ENCODE peak calls at places on chromosomes 16 and 17, in four cellular contexts. One of them, this sample, is unnamed.

GRCh38 chr17:5877948-5878347 is 192.2 kb upstream of the WSCD1 start:
- DNase-seq in GM12878: no peak
- DNase-seq in HepG2: no peak
- DNase-seq in K562: no peak
- DNase-seq in this sample: no peak

GRCh38 chr16:23384878-23385277 is 68.1 kb downstream of the COG7 start:
- DNase-seq in GM12878: no peak
- DNase-seq in K562: no peak
- DNase-seq in HepG2: no peak
- DNase-seq in this sample: no peak

GRCh38 chr16:15807603-15808009 is 49.2 kb downstream of the MYH11 start:
- DNase-seq in GM12878: no peak
- DNase-seq in HepG2: no peak
- DNase-seq in K562: no peak
- DNase-seq in this sample: peak; percentile 24

GRCh38 chr17:8916470-8916869 is 49.0 kb upstream of the PIK3R6 start:
- DNase-seq in K562: no peak
- DNase-seq in GM12878: no peak
- DNase-seq in HepG2: no peak
- DNase-seq in this sample: no peak

GRCh38 chr16:27698266-27698665 is 148.3 kb downstream of the KATNIP start:
- DNase-seq in K562: peak; percentile 47
- DNase-seq in GM12878: no peak
- DNase-seq in HepG2: no peak
- DNase-seq in this sample: peak; percentile 92

GRCh38 chr17:77542551-77543490 is 402.1 kb downstream of the SEC14L1 start:
- DNase-seq in HepG2: peak; percentile 60
- DNase-seq in K562: peak; percentile 60
- DNase-seq in GM12878: peak; percentile 5
- DNase-seq in this sample: peak; percentile 97

GRCh38 chr16:87052506-87052905 is 264.7 kb downstream of the C16orf95 start:
- DNase-seq in GM12878: no peak
- DNase-seq in K562: peak; percentile 29
- DNase-seq in HepG2: no peak
- DNase-seq in this sample: no peak

GRCh38 chr16:80824623-80825364 is 20.4 kb upstream of the CDYL2 start:
- DNase-seq in K562: peak; percentile 46
- DNase-seq in HepG2: peak; percentile 59
- DNase-seq in GM12878: peak; percentile 7
- DNase-seq in this sample: peak; percentile 81

GRCh38 chr17:78706271-78706915 is 75.7 kb downstream of the CYTH1 start:
- DNase-seq in GM12878: peak; percentile 97
- DNase-seq in HepG2: no peak
- DNase-seq in K562: no peak
- DNase-seq in this sample: no peak

GRCh38 chr17:34764716-34765115 is 185.3 kb downstream of the TMEM132E start:
- DNase-seq in K562: no peak
- DNase-seq in HepG2: no peak
- DNase-seq in GM12878: no peak
- DNase-seq in this sample: peak; percentile 53

GRCh38 chr17:80622170-80622466 is 77.5 kb downstream of the RPTOR start:
- DNase-seq in K562: no peak
- DNase-seq in HepG2: no peak
- DNase-seq in GM12878: no peak
- DNase-seq in this sample: no peak

GRCh38 chr16:30721606-30722005 is 22.6 kb downstream of the SRCAP start:
- DNase-seq in GM12878: no peak
- DNase-seq in HepG2: no peak
- DNase-seq in K562: no peak
- DNase-seq in this sample: no peak

GRCh38 chr16:11249233-11250061 is 6.6 kb downstream of the SOCS1 start:
- DNase-seq in HepG2: no peak
- DNase-seq in K562: no peak
- DNase-seq in GM12878: no peak
- DNase-seq in this sample: peak; percentile 44

GRCh38 chr16:49278567-49278827 is 3.1 kb downstream of the CBLN1 start:
- DNase-seq in GM12878: no peak
- DNase-seq in HepG2: no peak
- DNase-seq in K562: no peak
- DNase-seq in this sample: no peak

GRCh38 chr17:57832711-57833596 is 16.9 kb downstream of the MRPS23 start:
- DNase-seq in GM12878: no peak
- DNase-seq in HepG2: peak; percentile 72
- DNase-seq in K562: peak; percentile 64
- DNase-seq in this sample: peak; percentile 92

GRCh38 chr17:8753976-8754440 is 4.3 kb downstream of the SPDYE4 start:
- DNase-seq in HepG2: peak; percentile 34
- DNase-seq in GM12878: no peak
- DNase-seq in K562: no peak
- DNase-seq in this sample: peak; percentile 71

GRCh38 chr16:73056911-73057310 is 9.0 kb upstream of the ZFHX3 start:
- DNase-seq in K562: no peak
- DNase-seq in GM12878: no peak
- DNase-seq in HepG2: no peak
- DNase-seq in this sample: peak; percentile 3

GRCh38 chr17:43779145-43780125 is 658 bp upstream of the DUSP3 start:
- DNase-seq in GM12878: no peak
- DNase-seq in K562: no peak
- DNase-seq in HepG2: peak; percentile 58
- DNase-seq in this sample: peak; percentile 69

GRCh38 chr17:5705081-5705875 is 121.0 kb upstream of the NLRP1 start:
- DNase-seq in K562: peak; percentile 37
- DNase-seq in GM12878: no peak
- DNase-seq in HepG2: no peak
- DNase-seq in this sample: peak; percentile 80

GRCh38 chr17:62565817-62566216 is 61.7 kb upstream of the MRC2 start:
- DNase-seq in GM12878: no peak
- DNase-seq in HepG2: no peak
- DNase-seq in K562: no peak
- DNase-seq in this sample: no peak

GRCh38 chr17:55440391-55440790 is 18.8 kb upstream of the MMD start:
- DNase-seq in K562: no peak
- DNase-seq in GM12878: no peak
- DNase-seq in HepG2: no peak
- DNase-seq in this sample: no peak

GRCh38 chr16:49281843-49282642 is 405 bp upstream of the CBLN1 start:
- DNase-seq in GM12878: no peak
- DNase-seq in HepG2: no peak
- DNase-seq in K562: peak; percentile 99
- DNase-seq in this sample: peak; percentile 97

GRCh38 chr16:20136446-20136968 is 62.8 kb upstream of the GPR139 start:
- DNase-seq in GM12878: no peak
- DNase-seq in K562: no peak
- DNase-seq in HepG2: no peak
- DNase-seq in this sample: no peak

GRCh38 chr16:80899804-80900592 is 95.6 kb upstream of the CDYL2 start:
- DNase-seq in HepG2: peak; percentile 52
- DNase-seq in GM12878: no peak
- DNase-seq in K562: no peak
- DNase-seq in this sample: no peak

GRCh38 chr17:36777118-36777517 is 160.2 kb upstream of the LHX1 start:
- DNase-seq in HepG2: no peak
- DNase-seq in K562: peak; percentile 37
- DNase-seq in GM12878: no peak
- DNase-seq in this sample: peak; percentile 78

GRCh38 chr17:8735336-8735939 is 9.2 kb downstream of the CCDC42 start:
- DNase-seq in K562: no peak
- DNase-seq in HepG2: no peak
- DNase-seq in GM12878: no peak
- DNase-seq in this sample: no peak

GRCh38 chr17:9658593-9659211 is 13.4 kb downstream of the USP43 start:
- DNase-seq in K562: no peak
- DNase-seq in GM12878: no peak
- DNase-seq in HepG2: no peak
- DNase-seq in this sample: no peak

GRCh38 chr17:41917192-41917591 is 1.6 kb downstream of the ACLY start:
- DNase-seq in K562: no peak
- DNase-seq in HepG2: peak; percentile 37
- DNase-seq in GM12878: no peak
- DNase-seq in this sample: no peak

GRCh38 chr16:2791174-2791573 is 3.8 kb upstream of the PRSS33 start:
- DNase-seq in K562: no peak
- DNase-seq in HepG2: no peak
- DNase-seq in GM12878: no peak
- DNase-seq in this sample: no peak

GRCh38 chr17:50345443-50346312 is at the start of gene XYLT2:
- DNase-seq in GM12878: no peak
- DNase-seq in K562: peak; percentile 97
- DNase-seq in HepG2: peak; percentile 67
- DNase-seq in this sample: peak; percentile 91

GRCh38 chr17:57255776-57256681 is at the start of gene MSI2:
- DNase-seq in GM12878: peak; percentile 51
- DNase-seq in K562: peak; percentile 89
- DNase-seq in HepG2: peak; percentile 76
- DNase-seq in this sample: peak; percentile 85

GRCh38 chr17:68987966-68988365 is 32.8 kb upstream of the ABCA8 start:
- DNase-seq in GM12878: no peak
- DNase-seq in K562: no peak
- DNase-seq in HepG2: no peak
- DNase-seq in this sample: no peak

GRCh38 chr16:54505479-54506247 is 219.1 kb upstream of the IRX3 start:
- DNase-seq in HepG2: no peak
- DNase-seq in K562: no peak
- DNase-seq in GM12878: no peak
- DNase-seq in this sample: no peak
- TF ChIP-seq JUNB in HepG2: no peak
- TF ChIP-seq JUNB in K562: no peak
- TF ChIP-seq JUNB in GM12878: no peak
- TF ChIP-seq JUNB in this sample: no peak

GRCh38 chr17:17303010-17303846 is at the start of gene NT5M:
- DNase-seq in GM12878: no peak
- DNase-seq in K562: peak; percentile 86
- DNase-seq in HepG2: peak; percentile 34
- DNase-seq in this sample: peak; percentile 90

GRCh38 chr17:17300624-17301568 is 2.3 kb upstream of the NT5M start:
- DNase-seq in GM12878: no peak
- DNase-seq in K562: no peak
- DNase-seq in HepG2: no peak
- DNase-seq in this sample: peak; percentile 97

GRCh38 chr17:17297217-17297616 is 6.0 kb upstream of the NT5M start:
- DNase-seq in HepG2: no peak
- DNase-seq in GM12878: no peak
- DNase-seq in K562: no peak
- DNase-seq in this sample: no peak

GRCh38 chr17:17295141-17295540 is 8.0 kb upstream of the NT5M start:
- DNase-seq in GM12878: no peak
- DNase-seq in K562: no peak
- DNase-seq in HepG2: no peak
- DNase-seq in this sample: no peak

GRCh38 chr17:17298108-17298507 is 5.1 kb upstream of the NT5M start:
- DNase-seq in K562: no peak
- DNase-seq in HepG2: no peak
- DNase-seq in GM12878: no peak
- DNase-seq in this sample: no peak
- TF ChIP-seq EZH2 in K562: no peak
- TF ChIP-seq EZH2 in HepG2: no peak
- TF ChIP-seq EZH2 in GM12878: no peak
- TF ChIP-seq EZH2 in this sample: no peak

GRCh38 chr16:1614226-1615102 is 2.3 kb downstream of the CRAMP1 start:
- DNase-seq in K562: peak; percentile 69
- DNase-seq in HepG2: no peak
- DNase-seq in GM12878: no peak
- DNase-seq in this sample: peak; percentile 65

GRCh38 chr16:1613728-1614225 is 1.6 kb downstream of the CRAMP1 start:
- DNase-seq in K562: no peak
- DNase-seq in HepG2: no peak
- DNase-seq in GM12878: no peak
- DNase-seq in this sample: no peak

GRCh38 chr16:1612320-1613111 is at the start of gene CRAMP1:
- DNase-seq in HepG2: no peak
- DNase-seq in GM12878: no peak
- DNase-seq in K562: peak; percentile 32
- DNase-seq in this sample: peak; percentile 29

GRCh38 chr16:1613240-1613639 is 1.1 kb downstream of the CRAMP1 start:
- DNase-seq in K562: no peak
- DNase-seq in HepG2: no peak
- DNase-seq in GM12878: no peak
- DNase-seq in this sample: peak; percentile 32

GRCh38 chr16:1615761-1616160 is 3.6 kb downstream of the CRAMP1 start:
- DNase-seq in K562: no peak
- DNase-seq in HepG2: no peak
- DNase-seq in GM12878: no peak
- DNase-seq in this sample: no peak
- TF ChIP-seq JUNB in K562: no peak
- TF ChIP-seq JUNB in HepG2: no peak
- TF ChIP-seq JUNB in GM12878: no peak
- TF ChIP-seq JUNB in this sample: no peak

GRCh38 chr16:84567446-84567962 is 50.4 kb downstream of the COTL1 start:
- DNase-seq in GM12878: no peak
- DNase-seq in HepG2: no peak
- DNase-seq in K562: no peak
- DNase-seq in this sample: no peak
- TF ChIP-seq EZH2 in GM12878: no peak
- TF ChIP-seq EZH2 in HepG2: no peak
- TF ChIP-seq EZH2 in K562: no peak
- TF ChIP-seq EZH2 in this sample: no peak